ENCODE peak calls at places on chromosomes 3 and 15, in seven cellular contexts. One of them, this sample, is unnamed. For H3K4me1, the result is how much of the 10 kb centered on the place peaks cover.

GRCh38 chr3:19886404-19886803 is 47.6 kb downstream of the EFHB start:
- DNase-seq in lower lobe of right lung: no peak
- DNase-seq in CD8-positive, alpha-beta T cell: no peak
- DNase-seq in lung: no peak
- DNase-seq in pancreas: no peak
- DNase-seq in A549: peak
- DNase-seq in breast epithelium: no peak
- DNase-seq in this sample: no peak

GRCh38 chr3:182450942-182451607 is 342.2 kb upstream of the ATP11B start:
- DNase-seq in lung: no peak
- DNase-seq in breast epithelium: no peak
- DNase-seq in A549: no peak
- DNase-seq in pancreas: no peak
- DNase-seq in lower lobe of right lung: no peak
- DNase-seq in CD8-positive, alpha-beta T cell: no peak
- DNase-seq in this sample: no peak

GRCh38 chr3:197749601-197750395 is at the start of gene FYTTD1:
- DNase-seq in CD8-positive, alpha-beta T cell: peak
- DNase-seq in A549: peak
- DNase-seq in pancreas: peak
- DNase-seq in breast epithelium: peak
- DNase-seq in lower lobe of right lung: peak
- DNase-seq in lung: peak
- DNase-seq in this sample: peak

GRCh38 chr15:70053703-70054229 is 44.0 kb downstream of the TLE3 start:
- DNase-seq in lung: no peak
- DNase-seq in breast epithelium: peak
- DNase-seq in lower lobe of right lung: peak
- DNase-seq in CD8-positive, alpha-beta T cell: no peak
- DNase-seq in pancreas: no peak
- DNase-seq in A549: no peak
- DNase-seq in this sample: peak

GRCh38 chr3:9190276-9190675 is 59.2 kb downstream of the SRGAP3 start:
- DNase-seq in pancreas: no peak
- DNase-seq in lung: no peak
- DNase-seq in A549: no peak
- DNase-seq in breast epithelium: no peak
- DNase-seq in lower lobe of right lung: no peak
- DNase-seq in CD8-positive, alpha-beta T cell: no peak
- DNase-seq in this sample: no peak

GRCh38 chr15:91941871-91942270 is 88.4 kb downstream of the SLCO3A1 start:
- DNase-seq in lung: no peak
- DNase-seq in CD8-positive, alpha-beta T cell: no peak
- DNase-seq in pancreas: no peak
- DNase-seq in breast epithelium: no peak
- DNase-seq in lower lobe of right lung: no peak
- DNase-seq in A549: no peak
- DNase-seq in this sample: no peak

GRCh38 chr3:188584958-188585689 is 431.2 kb downstream of the LPP start:
- DNase-seq in pancreas: no peak
- DNase-seq in A549: no peak
- DNase-seq in lung: no peak
- DNase-seq in CD8-positive, alpha-beta T cell: no peak
- DNase-seq in breast epithelium: no peak
- DNase-seq in lower lobe of right lung: no peak
- DNase-seq in this sample: no peak

GRCh38 chr3:36774072-36774471 is 9.7 kb upstream of the DCLK3 start:
- DNase-seq in breast epithelium: no peak
- DNase-seq in pancreas: no peak
- DNase-seq in lung: no peak
- DNase-seq in A549: no peak
- DNase-seq in CD8-positive, alpha-beta T cell: no peak
- DNase-seq in lower lobe of right lung: no peak
- DNase-seq in this sample: no peak

GRCh38 chr15:98649996-98650870 is 1.9 kb downstream of the IGF1R start:
- DNase-seq in lower lobe of right lung: peak
- DNase-seq in lung: peak
- DNase-seq in A549: peak
- DNase-seq in CD8-positive, alpha-beta T cell: peak
- DNase-seq in pancreas: peak
- DNase-seq in breast epithelium: no peak
- DNase-seq in this sample: no peak

GRCh38 chr15:70099966-70100494 is 2.3 kb upstream of the TLE3 start:
- DNase-seq in pancreas: no peak
- DNase-seq in breast epithelium: no peak
- DNase-seq in A549: peak
- DNase-seq in lower lobe of right lung: no peak
- DNase-seq in lung: no peak
- DNase-seq in CD8-positive, alpha-beta T cell: no peak
- DNase-seq in this sample: no peak

GRCh38 chr3:120102674-120103073 is 8.4 kb upstream of the GSK3B start:
- DNase-seq in lower lobe of right lung: no peak
- DNase-seq in breast epithelium: no peak
- DNase-seq in A549: no peak
- DNase-seq in lung: no peak
- DNase-seq in CD8-positive, alpha-beta T cell: no peak
- DNase-seq in pancreas: peak
- DNase-seq in this sample: no peak

GRCh38 chr3:102034639-102035038 is 185.3 kb downstream of the NFKBIZ start:
- DNase-seq in CD8-positive, alpha-beta T cell: no peak
- DNase-seq in A549: no peak
- DNase-seq in breast epithelium: no peak
- DNase-seq in lung: no peak
- DNase-seq in pancreas: no peak
- DNase-seq in lower lobe of right lung: no peak
- DNase-seq in this sample: no peak

GRCh38 chr3:84601303-84601702 is 357.5 kb upstream of the CADM2 start:
- DNase-seq in pancreas: no peak
- DNase-seq in lower lobe of right lung: no peak
- DNase-seq in A549: no peak
- DNase-seq in lung: no peak
- DNase-seq in breast epithelium: no peak
- DNase-seq in CD8-positive, alpha-beta T cell: no peak
- DNase-seq in this sample: no peak

GRCh38 chr3:57287205-57287604 is 5.3 kb downstream of the ASB14 start:
- DNase-seq in A549: no peak
- DNase-seq in CD8-positive, alpha-beta T cell: no peak
- DNase-seq in lung: no peak
- DNase-seq in breast epithelium: no peak
- DNase-seq in pancreas: no peak
- DNase-seq in lower lobe of right lung: no peak
- DNase-seq in this sample: no peak

GRCh38 chr3:39082652-39083313 is 24.6 kb downstream of the GORASP1 start:
- DNase-seq in breast epithelium: no peak
- DNase-seq in pancreas: no peak
- DNase-seq in A549: no peak
- DNase-seq in lung: no peak
- DNase-seq in CD8-positive, alpha-beta T cell: no peak
- DNase-seq in lower lobe of right lung: no peak
- DNase-seq in this sample: no peak

GRCh38 chr3:40143283-40144090 is 166.0 kb upstream of the EIF1B start:
- DNase-seq in pancreas: no peak
- DNase-seq in lower lobe of right lung: no peak
- DNase-seq in CD8-positive, alpha-beta T cell: no peak
- DNase-seq in breast epithelium: no peak
- DNase-seq in A549: no peak
- DNase-seq in lung: no peak
- DNase-seq in this sample: no peak

GRCh38 chr15:81888748-81889479 is 156.9 kb downstream of the MEX3B start:
- DNase-seq in lung: no peak
- DNase-seq in lower lobe of right lung: no peak
- DNase-seq in breast epithelium: no peak
- DNase-seq in CD8-positive, alpha-beta T cell: no peak
- DNase-seq in pancreas: no peak
- DNase-seq in A549: no peak
- DNase-seq in this sample: no peak

GRCh38 chr3:10262027-10262426 is 13.8 kb downstream of the TATDN2 start:
- DNase-seq in lung: no peak
- DNase-seq in breast epithelium: no peak
- DNase-seq in pancreas: no peak
- DNase-seq in lower lobe of right lung: no peak
- DNase-seq in A549: no peak
- DNase-seq in CD8-positive, alpha-beta T cell: no peak
- DNase-seq in this sample: no peak

GRCh38 chr15:65163041-65163440 is 22.1 kb downstream of the CLPX start:
- DNase-seq in lung: no peak
- DNase-seq in CD8-positive, alpha-beta T cell: no peak
- DNase-seq in A549: no peak
- DNase-seq in lower lobe of right lung: no peak
- DNase-seq in pancreas: no peak
- DNase-seq in breast epithelium: no peak
- DNase-seq in this sample: no peak

GRCh38 chr3:101203411-101203810 is 117.0 kb downstream of the IMPG2 start:
- DNase-seq in breast epithelium: no peak
- DNase-seq in lung: no peak
- DNase-seq in lower lobe of right lung: no peak
- DNase-seq in A549: no peak
- DNase-seq in pancreas: no peak
- DNase-seq in CD8-positive, alpha-beta T cell: no peak
- DNase-seq in this sample: no peak

GRCh38 chr3:172094621-172095557 is 55.5 kb downstream of the FNDC3B start:
- DNase-seq in CD8-positive, alpha-beta T cell: no peak
- DNase-seq in pancreas: no peak
- DNase-seq in breast epithelium: no peak
- DNase-seq in lower lobe of right lung: no peak
- DNase-seq in lung: no peak
- DNase-seq in A549: no peak
- DNase-seq in this sample: no peak

GRCh38 chr15:77181305-77182074 is 110.6 kb upstream of the TSPAN3 start:
- DNase-seq in pancreas: no peak
- DNase-seq in breast epithelium: no peak
- DNase-seq in lower lobe of right lung: no peak
- DNase-seq in A549: no peak
- DNase-seq in CD8-positive, alpha-beta T cell: no peak
- DNase-seq in lung: no peak
- DNase-seq in this sample: no peak

GRCh38 chr15:37452498-37452897 is 352.1 kb upstream of the MEIS2 start:
- DNase-seq in breast epithelium: no peak
- DNase-seq in lung: no peak
- DNase-seq in pancreas: no peak
- DNase-seq in lower lobe of right lung: no peak
- DNase-seq in CD8-positive, alpha-beta T cell: no peak
- DNase-seq in A549: no peak
- DNase-seq in this sample: no peak

GRCh38 chr3:64977308-64978100 is 289.7 kb upstream of the ADAMTS9 start:
- DNase-seq in breast epithelium: no peak
- DNase-seq in pancreas: no peak
- DNase-seq in lung: no peak
- DNase-seq in A549: no peak
- DNase-seq in lower lobe of right lung: no peak
- DNase-seq in CD8-positive, alpha-beta T cell: no peak
- DNase-seq in this sample: no peak

GRCh38 chr3:123658860-123659221 is 74.0 kb upstream of the HACD2 start:
- DNase-seq in A549: no peak
- DNase-seq in CD8-positive, alpha-beta T cell: no peak
- DNase-seq in pancreas: no peak
- DNase-seq in breast epithelium: no peak
- DNase-seq in lung: peak
- DNase-seq in lower lobe of right lung: no peak
- DNase-seq in this sample: no peak

GRCh38 chr3:123658118-123658859 is 73.4 kb upstream of the HACD2 start:
- DNase-seq in pancreas: no peak
- DNase-seq in A549: no peak
- DNase-seq in CD8-positive, alpha-beta T cell: no peak
- DNase-seq in breast epithelium: no peak
- DNase-seq in lower lobe of right lung: peak
- DNase-seq in lung: peak
- DNase-seq in this sample: no peak

GRCh38 chr3:123657111-123657510 is 72.3 kb upstream of the HACD2 start:
- DNase-seq in CD8-positive, alpha-beta T cell: no peak
- DNase-seq in breast epithelium: no peak
- DNase-seq in lower lobe of right lung: no peak
- DNase-seq in lung: no peak
- DNase-seq in pancreas: no peak
- DNase-seq in A549: no peak
- DNase-seq in this sample: no peak

GRCh38 chr3:123656691-123657090 is 71.8 kb upstream of the HACD2 start:
- DNase-seq in CD8-positive, alpha-beta T cell: no peak
- DNase-seq in lower lobe of right lung: no peak
- DNase-seq in pancreas: no peak
- DNase-seq in lung: no peak
- DNase-seq in A549: peak
- DNase-seq in breast epithelium: no peak
- DNase-seq in this sample: no peak

GRCh38 chr3:123657578-123657977 is 72.7 kb upstream of the HACD2 start:
- DNase-seq in CD8-positive, alpha-beta T cell: no peak
- DNase-seq in pancreas: no peak
- DNase-seq in lower lobe of right lung: no peak
- DNase-seq in A549: no peak
- DNase-seq in breast epithelium: no peak
- DNase-seq in lung: no peak
- DNase-seq in this sample: no peak
- H3K4me1 ChIP-seq in CD8-positive, alpha-beta T cell: under half
- H3K4me1 ChIP-seq in pancreas: under half
- H3K4me1 ChIP-seq in lower lobe of right lung: half or more
- H3K4me1 ChIP-seq in A549: under half
- H3K4me1 ChIP-seq in breast epithelium: under half
- H3K4me1 ChIP-seq in lung: under half
- H3K4me1 ChIP-seq in this sample: half or more

DNA sequence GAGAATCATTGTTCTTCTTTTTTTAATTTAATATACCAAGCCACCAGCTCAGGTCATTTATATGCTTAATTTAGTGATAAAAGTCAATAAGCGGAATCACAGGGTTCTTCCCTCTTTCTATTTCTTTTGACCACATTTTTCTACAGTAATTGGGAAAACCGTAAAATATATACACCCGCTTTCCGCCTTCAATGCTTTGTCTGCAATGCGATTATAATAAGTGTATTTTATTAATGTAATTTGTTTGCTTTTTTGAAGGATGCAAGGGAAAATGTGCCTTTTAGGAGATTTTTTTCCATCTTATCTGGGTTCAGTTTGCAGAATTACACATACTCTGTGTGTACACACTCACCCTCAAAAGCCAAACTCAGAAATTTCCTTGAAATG is 8.1 kb downstream of the SOX14 start:
- DNase-seq in lower lobe of right lung: no peak
- DNase-seq in CD8-positive, alpha-beta T cell: no peak
- DNase-seq in pancreas: no peak
- DNase-seq in lung: no peak
- DNase-seq in breast epithelium: no peak
- DNase-seq in A549: no peak
- DNase-seq in this sample: no peak
- H3K4me1 ChIP-seq in lower lobe of right lung: under half
- H3K4me1 ChIP-seq in CD8-positive, alpha-beta T cell: under half
- H3K4me1 ChIP-seq in pancreas: under half
- H3K4me1 ChIP-seq in lung: under half
- H3K4me1 ChIP-seq in breast epithelium: under half
- H3K4me1 ChIP-seq in A549: under half
- H3K4me1 ChIP-seq in this sample: under half

GRCh38 chr3:152103257-152103656 is 165.5 kb upstream of the MBNL1 start:
- DNase-seq in pancreas: no peak
- DNase-seq in lung: no peak
- DNase-seq in breast epithelium: no peak
- DNase-seq in A549: no peak
- DNase-seq in lower lobe of right lung: no peak
- DNase-seq in CD8-positive, alpha-beta T cell: no peak
- DNase-seq in this sample: no peak
- H3K4me1 ChIP-seq in pancreas: under half
- H3K4me1 ChIP-seq in lung: under half
- H3K4me1 ChIP-seq in breast epithelium: under half
- H3K4me1 ChIP-seq in A549: under half
- H3K4me1 ChIP-seq in lower lobe of right lung: under half
- H3K4me1 ChIP-seq in CD8-positive, alpha-beta T cell: under half
- H3K4me1 ChIP-seq in this sample: under half

GRCh38 chr3:11591006-11591360 is 52.7 kb downstream of the VGLL4 start:
- DNase-seq in lung: no peak
- DNase-seq in lower lobe of right lung: no peak
- DNase-seq in A549: no peak
- DNase-seq in breast epithelium: no peak
- DNase-seq in pancreas: no peak
- DNase-seq in CD8-positive, alpha-beta T cell: no peak
- DNase-seq in this sample: no peak
- H3K4me1 ChIP-seq in lung: under half
- H3K4me1 ChIP-seq in lower lobe of right lung: half or more
- H3K4me1 ChIP-seq in A549: under half
- H3K4me1 ChIP-seq in breast epithelium: under half
- H3K4me1 ChIP-seq in pancreas: under half
- H3K4me1 ChIP-seq in CD8-positive, alpha-beta T cell: under half
- H3K4me1 ChIP-seq in this sample: half or more

This sample was measured in suprapubic skin.